ENCODE peak calls at places on chromosomes 11 and 22, in six cellular contexts. G is psoas muscle; N is body of pancreas; O is CD4-positive, alpha-beta T cell; I is H1; V is upper lobe of right lung. U is an unnamed sample.

GRCh38 chr11:83192846-83193245 is 666 bp upstream of the ANKRD42 start:
- DNase-seq in G (no peak), N (no peak), O (no peak), I (no peak), V (no peak), U (no peak)

GRCh38 chr11:129814244-129814992 is 1.2 kb upstream of the TMEM45B start:
- DNase-seq in G (no peak), N (no peak), O (peak; percentile 59), I (no peak), V (no peak), U (no peak)

GRCh38 chr11:12242071-12242672 is 131.8 kb downstream of the MICAL2 start:
- DNase-seq in G (no peak), N (peak; percentile 87), O (peak; percentile 35), I (no peak), V (no peak), U (no peak)

GRCh38 chr22:38712496-38713207 is 6.9 kb downstream of the GTPBP1 start:
- DNase-seq in G (peak; percentile 12), N (no peak), O (no peak), I (no peak), V (no peak), U (no peak)

GRCh38 chr11:110795124-110795624 is 82.9 kb upstream of the ARHGAP20 start:
- DNase-seq in G (no peak), N (no peak), O (no peak), I (no peak), V (no peak), U (no peak)

GRCh38 chr11:10927533-10927932 is 69.7 kb upstream of the ZBED5 start:
- DNase-seq in G (no peak), N (no peak), O (no peak), I (no peak), V (no peak), U (no peak)

GRCh38 chr11:111419641-111420327 is 40.7 kb upstream of the POU2AF1 start:
- DNase-seq in G (peak; percentile 71), N (peak; percentile 84), O (no peak), I (no peak), V (no peak), U (no peak)

GRCh38 chr11:69984457-69985261 is 93.5 kb upstream of the ANO1 start:
- DNase-seq in G (peak; percentile 22), N (no peak), O (no peak), I (peak; percentile 63), V (peak; percentile 49), U (no peak)

GRCh38 chr11:3042496-3043314 is 14.5 kb downstream of the CARS1 start:
- DNase-seq in G (peak; percentile 84), N (no peak), O (no peak), I (no peak), V (no peak), U (no peak)

GRCh38 chr11:111691731-111692130 is 74.5 kb downstream of the PPP2R1B start:
- DNase-seq in G (no peak), N (no peak), O (no peak), I (no peak), V (no peak), U (no peak)

GRCh38 chr22:48980918-48981317 is 846.8 kb downstream of the BRD1 start:
- DNase-seq in G (no peak), N (no peak), O (no peak), I (no peak), V (no peak), U (no peak)

GRCh38 chr11:12842933-12843636 is 166.0 kb upstream of the RASSF10 start:
- DNase-seq in G (no peak), N (no peak), O (no peak), I (no peak), V (no peak), U (no peak)

GRCh38 chr11:64930346-64930745 is 5.3 kb downstream of the GPHA2 start:
- DNase-seq in G (no peak), N (no peak), O (no peak), I (no peak), V (peak; percentile 55), U (no peak)

GRCh38 chr11:2441171-2441570 is 3.1 kb downstream of the TRPM5 start:
- DNase-seq in G (peak; percentile 48), N (no peak), O (no peak), I (no peak), V (peak; percentile 61), U (peak; percentile 27)

GRCh38 chr11:12376259-12376971 is 956 bp upstream of the PARVA start:
- DNase-seq in G (peak; percentile 72), N (peak; percentile 94), O (no peak), I (no peak), V (no peak), U (peak; percentile 46)

GRCh38 chr22:50602338-50602700 is 1.7 kb downstream of the MAPK8IP2 start:
- DNase-seq in G (no peak), N (no peak), O (no peak), I (no peak), V (no peak), U (no peak)

GRCh38 chr22:50599816-50600454 is 658 bp upstream of the MAPK8IP2 start:
- DNase-seq in G (no peak), N (peak; percentile 51), O (peak; percentile 52), I (peak; percentile 92), V (no peak), U (no peak)

GRCh38 chr22:50600967-50601668 is 525 bp downstream of the MAPK8IP2 start:
- DNase-seq in G (no peak), N (no peak), O (no peak), I (peak; percentile 60), V (no peak), U (peak; percentile 76)

GRCh38 chr22:50601669-50602337 is 1.2 kb downstream of the MAPK8IP2 start:
- DNase-seq in G (no peak), N (no peak), O (no peak), I (peak; percentile 47), V (no peak), U (peak; percentile 54)

GRCh38 chr22:50600541-50600940 is at the start of gene MAPK8IP2:
- DNase-seq in G (no peak), N (peak; percentile 33), O (no peak), I (peak; percentile 49), V (no peak), U (no peak)
- H3K27ac ChIP-seq in G (no peak within 1 kb of the TSS), N (no peak within 1 kb of the TSS), O (no peak within 1 kb of the TSS), I (no peak within 1 kb of the TSS), V (no peak within 1 kb of the TSS), U (no peak within 1 kb of the TSS)

DNA sequence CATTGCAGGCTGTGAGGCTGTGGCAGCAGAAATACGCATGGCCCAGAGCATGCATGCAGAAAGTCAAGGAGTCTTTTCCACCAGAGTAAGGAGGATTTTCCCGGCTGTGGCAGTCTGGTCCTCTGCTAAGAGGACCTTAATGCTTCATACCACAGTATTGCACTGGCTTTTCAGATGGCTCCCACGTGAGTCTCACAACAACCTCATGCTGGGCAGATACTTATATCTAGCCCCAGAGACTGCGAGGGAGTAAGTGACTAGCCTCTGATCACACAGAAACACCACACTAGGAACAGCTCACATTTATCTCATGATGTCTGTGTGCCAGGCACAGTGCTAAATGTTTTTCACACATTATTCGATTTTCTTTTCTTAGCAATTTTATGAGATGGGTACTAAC is 8.0 kb downstream of the CRY2 start:
- DNase-seq in G (no peak), N (no peak), O (no peak), I (no peak), V (no peak), U (no peak)
- H3K27ac ChIP-seq in G (peak overlapping the region; percentile 96), N (peak overlapping the region; percentile 78), O (no peak overlapping the region), I (no peak overlapping the region), V (peak overlapping the region; percentile 82), U (peak overlapping the region; percentile 90)

GRCh38 chr11:121479839-121480238 is 27.1 kb upstream of the SORL1-AS1 start:
- DNase-seq in G (no peak), N (no peak), O (no peak), I (no peak), V (no peak), U (no peak)

GRCh38 chr11:121478895-121479281 is 26.1 kb upstream of the SORL1-AS1 start:
- DNase-seq in G (no peak), N (no peak), O (no peak), I (no peak), V (no peak), U (no peak)

GRCh38 chr11:121476379-121477032 is 23.7 kb upstream of the SORL1-AS1 start:
- DNase-seq in G (no peak), N (no peak), O (no peak), I (no peak), V (no peak), U (no peak)

GRCh38 chr11:121479355-121479754 is 26.6 kb upstream of the SORL1-AS1 start:
- DNase-seq in G (no peak), N (no peak), O (no peak), I (peak; percentile 63), V (no peak), U (no peak)

GRCh38 chr11:121478226-121478894 is 25.6 kb upstream of the SORL1-AS1 start:
- DNase-seq in G (no peak), N (peak; percentile 55), O (no peak), I (no peak), V (no peak), U (no peak)
- H3K27ac ChIP-seq in G (no peak overlapping the region), N (peak overlapping the region; percentile 6), O (no peak overlapping the region), I (peak overlapping the region; percentile 86), V (no peak overlapping the region), U (no peak overlapping the region)

GRCh38 chr11:14422052-14422813 is 63.2 kb upstream of the RRAS2 start:
- DNase-seq in G (peak; percentile 96), N (peak; percentile 77), O (no peak), I (peak; percentile 67), V (peak; percentile 81), U (peak; percentile 84)
- H3K27ac ChIP-seq in G (peak overlapping the region; percentile 65), N (peak overlapping the region; percentile 67), O (no peak overlapping the region), I (no peak overlapping the region), V (no peak overlapping the region), U (no peak overlapping the region)

GRCh38 chr11:41414771-41415440 is 44.5 kb downstream of the LRRC4C start:
- DNase-seq in G (no peak), N (no peak), O (no peak), I (no peak), V (no peak), U (no peak)
- H3K27ac ChIP-seq in G (no peak overlapping the region), N (no peak overlapping the region), O (no peak overlapping the region), I (no peak overlapping the region), V (no peak overlapping the region), U (no peak overlapping the region)

U was measured in left lung.